ENCODE peak calls at places on chromosomes 5 and 9, in nine cellular contexts. Y is mammary epithelial cell, Q is hepatocyte, I is GM23248, R is HCT116, W is A673, P is PC-3, L is H1, T is PC-9. O is an unnamed sample.

GRCh38 chr9:126558051-126558665 is 55.6 kb upstream of the LMX1B start:
- DNase-seq in Y (peak), Q (peak), I (peak), R (peak), W (peak), P (peak), L (peak), T (peak), O (no peak)

GRCh38 chr5:55841976-55842375 is 9.2 kb upstream of the IL31RA start:
- DNase-seq in Y (no peak), Q (no peak), I (no peak), R (no peak), W (no peak), P (no peak), L (no peak), T (no peak), O (no peak)

GRCh38 chr5:41748631-41749030 is 121.6 kb downstream of the OXCT1 start:
- DNase-seq in Y (peak), Q (no peak), I (peak), R (peak), W (no peak), P (peak), L (no peak), T (no peak), O (no peak)

GRCh38 chr5:65137631-65138030 is 344.1 kb downstream of the ADAMTS6 start:
- DNase-seq in Y (no peak), Q (peak), I (no peak), R (no peak), W (no peak), P (no peak), L (no peak), T (no peak), O (no peak)

GRCh38 chr9:5947912-5948311 is 57.2 kb downstream of the MLANA start:
- DNase-seq in Y (no peak), Q (no peak), I (no peak), R (no peak), W (no peak), P (no peak), L (no peak), T (peak), O (no peak)

GRCh38 chr9:35499701-35500030 is 9.8 kb downstream of the RUSC2 start:
- DNase-seq in Y (no peak), Q (no peak), I (no peak), R (no peak), W (no peak), P (no peak), L (no peak), T (no peak), O (no peak)

GRCh38 chr5:83831834-83832233 is 111.2 kb upstream of the HAPLN1 start:
- DNase-seq in Y (no peak), Q (no peak), I (no peak), R (no peak), W (no peak), P (no peak), L (no peak), T (no peak), O (no peak)

GRCh38 chr9:98099346-98099745 is 19.7 kb downstream of the TRIM14 start:
- DNase-seq in Y (no peak), Q (no peak), I (no peak), R (no peak), W (no peak), P (no peak), L (no peak), T (no peak), O (no peak)

GRCh38 chr5:135826221-135826525 is 8.3 kb upstream of the SLC25A48 start:
- DNase-seq in Y (no peak), Q (no peak), I (no peak), R (no peak), W (no peak), P (no peak), L (no peak), T (no peak), O (no peak)

GRCh38 chr9:9754186-9754585 is 858.6 kb downstream of the PTPRD start:
- DNase-seq in Y (no peak), Q (peak), I (no peak), R (no peak), W (no peak), P (peak), L (no peak), T (no peak), O (no peak)

GRCh38 chr5:9523090-9523813 is 22.6 kb downstream of the SEMA5A start:
- DNase-seq in Y (peak), Q (peak), I (peak), R (no peak), W (no peak), P (peak), L (no peak), T (no peak), O (no peak)

GRCh38 chr9:86713456-86713855 is 233.8 kb downstream of the GAS1 start:
- DNase-seq in Y (no peak), Q (no peak), I (peak), R (no peak), W (no peak), P (peak), L (no peak), T (no peak), O (no peak)

GRCh38 chr9:26781906-26782305 is 110.7 kb downstream of the CAAP1 start:
- DNase-seq in Y (no peak), Q (no peak), I (no peak), R (no peak), W (no peak), P (no peak), L (no peak), T (no peak), O (no peak)

GRCh38 chr5:173883347-173883924 is 4.7 kb upstream of the CPEB4 start:
- DNase-seq in Y (no peak), Q (no peak), I (no peak), R (no peak), W (no peak), P (no peak), L (no peak), T (no peak), O (no peak)

GRCh38 chr5:173886157-173886556 is 2.0 kb upstream of the CPEB4 start:
- DNase-seq in Y (no peak), Q (no peak), I (no peak), R (no peak), W (no peak), P (no peak), L (no peak), T (no peak), O (no peak)

GRCh38 chr5:173884402-173885053 is 3.6 kb upstream of the CPEB4 start:
- DNase-seq in Y (peak), Q (peak), I (no peak), R (no peak), W (no peak), P (no peak), L (no peak), T (peak), O (no peak)

GRCh38 chr5:173885481-173886010 is 2.6 kb upstream of the CPEB4 start:
- DNase-seq in Y (no peak), Q (peak), I (no peak), R (no peak), W (no peak), P (no peak), L (no peak), T (peak), O (no peak)

DNA sequence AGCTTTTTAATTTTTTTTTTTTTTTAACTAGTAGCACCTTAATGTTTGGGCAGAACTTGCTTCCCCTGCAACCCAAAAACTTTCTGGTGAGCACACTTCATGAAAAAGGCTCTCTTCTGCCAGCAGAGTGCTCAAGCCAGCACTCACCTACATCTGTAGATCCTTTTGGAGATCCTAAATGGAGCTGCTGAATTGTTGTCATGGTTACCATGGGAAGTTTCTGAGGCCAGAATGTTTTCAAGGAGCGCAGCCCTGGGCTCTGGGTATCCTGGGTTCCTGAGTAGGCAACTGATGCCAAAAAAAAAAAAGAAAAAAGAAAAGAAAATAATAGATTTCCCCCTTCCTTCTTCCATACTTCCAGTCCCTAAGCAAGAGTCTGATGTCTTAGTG is 3.1 kb upstream of the CPEB4 start:
- DNase-seq in Y (no peak), Q (no peak), I (no peak), R (no peak), W (no peak), P (no peak), L (no peak), T (no peak), O (no peak)
- H3K27ac ChIP-seq in Y (no peak), Q (peak), I (no peak), R (no peak), W (no peak), P (no peak), L (no peak), T (no peak), O (no peak)

GRCh38 chr5:141636106-141636412 is 590 bp downstream of the HDAC3 start:
- DNase-seq in Y (no peak), Q (no peak), I (no peak), R (no peak), W (no peak), P (no peak), L (no peak), T (no peak), O (no peak)

GRCh38 chr5:141637693-141638419 is 1.1 kb downstream of the RELL2 start:
- DNase-seq in Y (no peak), Q (peak), I (peak), R (no peak), W (peak), P (no peak), L (peak), T (peak), O (no peak)

GRCh38 chr5:141638771-141639170 is 2.0 kb downstream of the RELL2 start:
- DNase-seq in Y (no peak), Q (no peak), I (no peak), R (no peak), W (no peak), P (peak), L (no peak), T (no peak), O (no peak)

GRCh38 chr5:141636413-141637265 is at the start of the genes HDAC3 and RELL2:
- DNase-seq in Y (peak), Q (peak), I (peak), R (peak), W (peak), P (peak), L (peak), T (peak), O (no peak)

DNA sequence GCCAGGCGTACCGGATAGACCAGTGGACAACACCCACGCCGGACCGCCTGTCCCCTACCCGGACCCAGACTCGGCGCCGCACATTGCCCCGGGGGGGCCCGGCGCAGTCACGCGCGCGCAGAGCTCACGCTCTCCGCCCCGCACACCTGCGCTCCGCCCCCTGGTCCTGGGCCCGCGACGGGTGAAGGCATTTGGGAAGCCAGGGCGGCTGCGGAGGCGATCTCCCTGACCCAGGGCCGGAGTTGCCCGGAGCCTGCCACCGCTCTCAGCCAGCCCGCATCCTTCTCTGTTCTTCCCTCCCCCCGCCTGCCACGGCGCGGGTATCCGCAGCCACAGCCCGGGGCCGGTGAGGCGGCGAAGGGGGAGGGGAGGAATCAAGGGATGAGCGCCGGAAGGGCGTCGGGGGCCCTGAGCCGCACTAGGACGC is 482 bp downstream of the RELL2 start:
- DNase-seq in Y (no peak), Q (no peak), I (peak), R (no peak), W (peak), P (no peak), L (no peak), T (no peak), O (no peak)
- TF ChIP-seq EZH2 in Y (no peak), Q (no peak), I (no peak), R (no peak), W (no peak), P (no peak), L (no peak), T (no peak), O (no peak)

GRCh38 chr5:125272364-125272763 is 525.9 kb upstream of the ZNF608 start:
- DNase-seq in Y (no peak), Q (no peak), I (no peak), R (no peak), W (no peak), P (no peak), L (no peak), T (no peak), O (no peak)

GRCh38 chr5:125277494-125278154 is 531.2 kb upstream of the ZNF608 start:
- DNase-seq in Y (peak), Q (peak), I (peak), R (peak), W (no peak), P (peak), L (no peak), T (no peak), O (no peak)

GRCh38 chr5:125276121-125276520 is 529.7 kb upstream of the ZNF608 start:
- DNase-seq in Y (no peak), Q (no peak), I (no peak), R (no peak), W (peak), P (no peak), L (no peak), T (no peak), O (no peak)

GRCh38 chr5:125274938-125275759 is 528.7 kb upstream of the ZNF608 start:
- DNase-seq in Y (no peak), Q (no peak), I (no peak), R (no peak), W (peak), P (peak), L (no peak), T (no peak), O (no peak)

GRCh38 chr5:125274211-125274610 is 527.8 kb upstream of the ZNF608 start:
- DNase-seq in Y (no peak), Q (no peak), I (no peak), R (no peak), W (no peak), P (no peak), L (no peak), T (no peak), O (no peak)
- H3K27ac ChIP-seq in Y (no peak), Q (no peak), I (no peak), R (no peak), W (no peak), P (no peak), L (no peak), T (no peak), O (no peak)

DNA sequence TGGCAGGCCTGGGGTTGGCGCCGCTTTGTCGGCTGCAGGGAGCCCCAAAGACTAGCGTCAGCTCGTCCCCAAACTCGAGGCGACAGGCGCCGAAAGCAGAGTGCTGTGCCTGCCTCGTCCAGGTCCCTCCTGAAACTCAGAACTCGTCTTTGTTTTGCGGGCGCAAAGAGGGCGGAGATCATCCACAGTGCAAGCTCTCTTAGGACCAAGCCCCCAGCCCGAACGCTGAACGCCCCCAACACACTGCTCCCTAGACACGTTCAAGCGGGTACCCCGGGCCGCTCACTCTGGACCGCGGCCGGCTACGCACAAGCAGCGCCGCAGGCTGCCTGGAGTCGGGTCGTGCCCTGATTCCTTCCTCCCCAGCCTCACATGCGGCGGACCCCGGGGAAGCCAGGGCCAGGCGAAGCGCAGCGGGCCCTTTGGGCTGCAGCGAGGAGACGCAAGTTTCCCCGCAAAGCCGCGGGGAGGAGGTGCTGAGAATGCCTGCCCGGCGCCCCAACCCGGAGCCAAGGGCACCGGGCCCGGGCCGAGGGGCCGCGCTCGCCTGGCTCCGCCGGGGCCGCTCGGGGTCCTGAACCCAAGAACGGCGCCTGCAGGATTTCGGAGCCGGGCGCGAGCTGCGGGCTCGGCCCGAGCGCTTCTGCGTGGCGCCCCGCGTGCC is 852 bp downstream of the FSTL4 start:
- DNase-seq in Y (no peak), Q (peak), I (no peak), R (no peak), W (peak), P (no peak), L (peak), T (no peak), O (no peak)
- TF ChIP-seq EZH2 in Y (peak), Q (peak), I (peak), R (no peak), W (peak), P (no peak), L (peak), T (no peak), O (peak)

DNA sequence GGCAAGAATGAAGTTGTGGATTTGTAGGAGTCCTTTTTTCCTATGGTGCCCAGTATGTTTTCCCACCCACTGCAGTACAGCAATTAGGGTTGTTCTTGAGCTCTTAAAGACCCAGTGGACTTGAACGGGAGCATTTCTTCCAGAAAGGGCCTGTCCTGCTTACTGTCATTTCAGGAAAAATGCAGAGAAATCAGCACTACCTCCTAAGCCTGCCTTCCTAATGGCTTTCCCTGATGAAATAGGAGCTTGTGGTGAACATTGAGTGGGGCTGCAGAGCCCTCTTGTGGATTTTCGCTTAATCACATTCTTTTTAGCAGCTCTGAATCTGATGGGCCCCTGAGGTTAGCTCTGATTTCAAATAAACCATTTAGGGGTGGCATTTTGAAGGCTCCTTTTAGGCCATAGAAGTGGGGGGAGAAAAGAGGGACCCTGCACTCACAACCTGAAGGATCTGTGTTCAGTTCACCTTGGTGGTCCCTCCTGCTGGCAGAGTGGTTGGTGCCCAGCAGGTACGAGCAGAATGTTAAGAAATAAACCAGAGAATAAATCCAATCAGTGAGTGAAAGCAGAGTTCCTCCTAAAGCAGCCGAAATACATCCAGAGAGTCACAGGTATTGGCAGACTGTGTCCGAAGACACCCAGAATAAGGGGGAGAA is 188.0 kb upstream of the KLF9 start:
- DNase-seq in Y (peak), Q (peak), I (peak), R (peak), W (peak), P (peak), L (peak), T (peak), O (peak)
- H3K27ac ChIP-seq in Y (no peak), Q (peak), I (peak), R (no peak), W (no peak), P (no peak), L (no peak), T (no peak), O (no peak)

DNA sequence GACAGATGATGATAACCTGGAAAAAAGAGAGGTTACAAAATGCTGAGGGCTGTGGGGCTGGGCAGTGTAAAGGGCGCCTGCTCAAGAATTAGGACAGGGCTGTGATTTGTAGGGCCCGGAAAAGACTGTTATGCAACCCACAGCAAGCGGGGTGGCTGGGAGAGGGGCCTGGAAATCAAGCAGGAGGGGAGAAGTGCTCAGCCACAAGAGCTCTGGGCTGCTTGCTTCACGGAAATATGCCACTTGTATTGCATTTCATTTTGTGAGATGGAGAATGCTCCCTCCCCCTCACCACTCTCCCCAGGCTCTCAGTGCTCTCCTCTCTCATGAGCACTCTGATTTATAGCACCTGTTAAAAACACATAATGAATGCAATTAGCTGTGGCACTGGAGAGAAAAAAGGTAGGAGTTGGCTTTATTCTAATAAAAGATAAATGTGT is 8.4 kb upstream of the HAND1 start:
- DNase-seq in Y (no peak), Q (peak), I (no peak), R (no peak), W (no peak), P (no peak), L (no peak), T (no peak), O (no peak)
- TF ChIP-seq EZH2 in Y (peak), Q (no peak), I (no peak), R (no peak), W (no peak), P (no peak), L (peak), T (no peak), O (no peak)

DNA sequence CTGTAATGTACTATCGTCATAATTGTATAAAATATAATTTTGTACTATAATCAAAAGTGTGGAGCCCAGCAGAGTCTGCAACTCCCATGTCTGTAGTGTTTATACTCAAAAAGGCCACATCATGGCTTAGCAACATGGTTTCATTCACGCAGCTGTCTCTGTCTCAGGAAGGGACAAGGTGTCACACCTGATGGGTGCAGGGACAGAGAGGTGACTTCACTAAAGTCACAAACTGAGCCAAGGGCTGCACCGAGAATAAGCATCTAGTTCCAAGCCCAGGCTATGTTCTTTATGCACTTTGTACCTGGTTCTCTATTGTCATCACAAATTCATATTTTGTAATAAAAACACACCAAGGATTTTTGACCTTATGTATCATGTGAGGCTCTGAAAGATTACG is 65.0 kb upstream of the STK32A start:
- DNase-seq in Y (no peak), Q (no peak), I (no peak), R (no peak), W (no peak), P (no peak), L (no peak), T (no peak), O (no peak)
- H3K27ac ChIP-seq in Y (no peak), Q (peak), I (peak), R (no peak), W (no peak), P (no peak), L (no peak), T (no peak), O (no peak)

GRCh38 chr9:84669293-84670105 is at the start of gene NTRK2:
- DNase-seq in Y (peak), Q (peak), I (peak), R (no peak), W (peak), P (no peak), L (peak), T (no peak), O (no peak)

GRCh38 chr9:84670106-84670800 is 724 bp downstream of the NTRK2 start:
- DNase-seq in Y (no peak), Q (peak), I (peak), R (no peak), W (no peak), P (no peak), L (peak), T (no peak), O (no peak)

GRCh38 chr9:84669008-84669292 is 579 bp upstream of the NTRK2 start:
- DNase-seq in Y (no peak), Q (no peak), I (no peak), R (no peak), W (no peak), P (no peak), L (no peak), T (no peak), O (no peak)

GRCh38 chr9:84671651-84672467 is 2.3 kb downstream of the NTRK2 start:
- DNase-seq in Y (no peak), Q (no peak), I (no peak), R (no peak), W (no peak), P (no peak), L (no peak), T (no peak), O (no peak)

GRCh38 chr9:84670801-84671153 is 1.2 kb downstream of the NTRK2 start:
- DNase-seq in Y (no peak), Q (no peak), I (no peak), R (no peak), W (no peak), P (no peak), L (no peak), T (no peak), O (no peak)
- TF ChIP-seq EZH2 in Y (peak), Q (no peak), I (peak), R (no peak), W (no peak), P (no peak), L (peak), T (no peak), O (no peak)

GRCh38 chr9:132162764-132163456 is 1.1 kb downstream of the NTNG2 start:
- DNase-seq in Y (no peak), Q (no peak), I (no peak), R (no peak), W (no peak), P (no peak), L (no peak), T (no peak), O (no peak)
- H3K27ac ChIP-seq in Y (no peak), Q (no peak), I (no peak), R (no peak), W (no peak), P (no peak), L (no peak), T (no peak), O (no peak)

O was measured in SK-N-MC.